ENCODE peak calls at places on chromosomes 11 and 22, in seven cellular contexts. U is IMR-90, T is trophoblast cell, X is mesendoderm, F is H9, D is mesenchymal stem cell, Z is H1. P is an unnamed sample.

GRCh38 chr11:71080239-71081097 is 171.9 kb downstream of the SHANK2 start:
- DNase-seq in F (peak), Z (peak), T (peak), U (peak), D (peak), X (peak), P (peak)

GRCh38 chr11:45805305-45806071 is 539 bp downstream of the SLC35C1 start:
- DNase-seq in X (peak), U (peak), D (peak), T (peak), Z (no peak), F (peak), P (peak)

GRCh38 chr11:65616575-65617001 is 1.0 kb downstream of the PCNX3 start:
- DNase-seq in T (no peak), F (no peak), Z (no peak), D (peak), U (no peak), X (no peak), P (no peak)

GRCh38 chr22:18962308-18962635 is 26.2 kb upstream of the PRODH start:
- DNase-seq in T (no peak), U (no peak), F (no peak), D (no peak), Z (no peak), X (no peak), P (no peak)

GRCh38 chr11:1381793-1382425 is 7.8 kb upstream of the BRSK2 start:
- DNase-seq in X (no peak), T (no peak), U (no peak), F (no peak), D (no peak), Z (no peak), P (no peak)

GRCh38 chr11:130637566-130637965 is 189.1 kb downstream of the ADAMTS15 start:
- DNase-seq in Z (no peak), D (no peak), F (no peak), U (no peak), X (no peak), T (no peak), P (no peak)

GRCh38 chr11:26584818-26585217 is 12.8 kb upstream of the MUC15 start:
- DNase-seq in T (peak), X (no peak), Z (no peak), U (no peak), D (no peak), F (no peak), P (no peak)

GRCh38 chr11:129610545-129610944 is 205.1 kb upstream of the TMEM45B start:
- DNase-seq in F (no peak), Z (no peak), X (no peak), U (no peak), D (no peak), T (no peak), P (no peak)

GRCh38 chr11:125777309-125777708 is 1.3 kb downstream of the PATE2 start:
- DNase-seq in T (no peak), Z (no peak), X (no peak), U (peak), F (no peak), D (no peak), P (no peak)

GRCh38 chr11:117815262-117815803 is 9.2 kb downstream of the FXYD2 start:
- DNase-seq in T (peak), X (no peak), Z (no peak), F (no peak), U (no peak), D (no peak), P (no peak)

GRCh38 chr11:31340903-31341572 is 28.5 kb downstream of the DCDC1 start:
- DNase-seq in Z (peak), X (peak), D (peak), T (no peak), F (peak), U (peak), P (no peak)

GRCh38 chr11:18703001-18703763 is 4.6 kb downstream of the TMEM86A start:
- DNase-seq in X (no peak), T (no peak), F (no peak), Z (no peak), D (no peak), U (no peak), P (no peak)

GRCh38 chr11:114571712-114572111 is 12.0 kb upstream of the NXPE1 start:
- DNase-seq in X (peak), Z (no peak), F (peak), U (no peak), T (no peak), D (no peak), P (no peak)

GRCh38 chr11:117618956-117619355 is 178.1 kb downstream of the DSCAML1 start:
- DNase-seq in D (no peak), Z (no peak), F (peak), U (no peak), X (peak), T (no peak), P (no peak)

GRCh38 chr22:30325724-30326703 is 727 bp downstream of the TBC1D10A start:
- DNase-seq in U (no peak), X (no peak), D (peak), Z (no peak), F (peak), T (peak), P (no peak)

GRCh38 chr11:1387961-1388762 is 1.6 kb upstream of the BRSK2 start:
- DNase-seq in F (peak), Z (no peak), D (no peak), U (no peak), T (no peak), X (peak), P (no peak)

GRCh38 chr11:125564357-125564756 is 4.9 kb upstream of the EI24 start:
- DNase-seq in F (no peak), Z (no peak), U (no peak), D (no peak), X (no peak), T (no peak), P (no peak)

DNA sequence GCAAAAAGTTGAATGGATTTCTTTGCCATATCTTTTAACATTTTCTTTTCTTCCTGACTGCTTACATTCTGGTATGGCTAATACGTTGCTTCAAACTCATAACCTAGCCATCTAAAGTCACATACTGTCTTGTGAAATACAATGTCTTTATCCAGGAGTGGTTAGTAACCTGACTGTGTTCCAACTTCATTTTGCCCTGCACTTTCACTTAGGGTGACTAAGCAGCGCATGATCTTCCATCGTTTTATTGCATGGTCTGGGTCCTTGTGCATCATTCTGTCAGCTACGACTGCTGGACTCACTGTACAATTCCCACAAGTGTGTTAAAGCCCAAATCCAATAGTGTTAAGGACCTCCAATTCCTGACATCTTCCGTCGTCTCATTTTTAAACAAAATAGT is 403.2 kb downstream of the NTM start:
- DNase-seq in U (peak), Z (no peak), D (no peak), X (no peak), F (no peak), T (no peak), P (no peak)
- H2AK5ac ChIP-seq in U (no peak), Z (no peak), D (no peak), X (no peak), F (no peak), T (no peak), P (no peak)

DNA sequence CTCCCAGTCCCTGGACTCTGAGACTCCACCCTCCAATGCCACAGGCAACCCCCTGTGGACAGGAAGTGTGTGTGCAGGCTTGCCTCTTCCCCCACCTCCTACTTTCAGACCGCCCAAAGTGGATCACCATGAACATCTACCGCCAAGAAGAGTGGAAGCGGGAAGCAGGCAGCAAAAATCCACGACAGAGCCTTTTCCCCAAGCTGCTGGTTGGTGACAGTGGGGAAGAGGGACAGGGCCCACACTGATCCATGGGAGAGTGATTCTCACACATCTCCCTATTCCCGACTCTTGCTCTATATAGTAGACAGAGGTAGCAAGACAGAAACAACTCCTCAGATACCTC is 53.4 kb upstream of the SPATA19 start:
- DNase-seq in Z (no peak), T (no peak), D (no peak), U (no peak), X (no peak), F (peak), P (no peak)
- H4K8ac ChIP-seq in Z (no peak), T (no peak), D (no peak), U (no peak), X (no peak), F (no peak), P (no peak)

GRCh38 chr22:24525416-24526037 is 29.4 kb downstream of the GUCD1 start:
- DNase-seq in D (peak), X (peak), T (peak), Z (peak), F (peak), U (peak), P (peak)

GRCh38 chr22:24523873-24524272 is 28.7 kb downstream of the UPB1 start:
- DNase-seq in D (peak), U (peak), Z (no peak), X (peak), T (no peak), F (no peak), P (no peak)

GRCh38 chr22:24518774-24519485 is 23.8 kb downstream of the UPB1 start:
- DNase-seq in F (no peak), D (no peak), U (no peak), X (no peak), T (no peak), Z (no peak), P (no peak)

GRCh38 chr22:24518228-24518627 is 23.1 kb downstream of the UPB1 start:
- DNase-seq in U (no peak), F (no peak), Z (no peak), T (no peak), D (no peak), X (no peak), P (no peak)

DNA sequence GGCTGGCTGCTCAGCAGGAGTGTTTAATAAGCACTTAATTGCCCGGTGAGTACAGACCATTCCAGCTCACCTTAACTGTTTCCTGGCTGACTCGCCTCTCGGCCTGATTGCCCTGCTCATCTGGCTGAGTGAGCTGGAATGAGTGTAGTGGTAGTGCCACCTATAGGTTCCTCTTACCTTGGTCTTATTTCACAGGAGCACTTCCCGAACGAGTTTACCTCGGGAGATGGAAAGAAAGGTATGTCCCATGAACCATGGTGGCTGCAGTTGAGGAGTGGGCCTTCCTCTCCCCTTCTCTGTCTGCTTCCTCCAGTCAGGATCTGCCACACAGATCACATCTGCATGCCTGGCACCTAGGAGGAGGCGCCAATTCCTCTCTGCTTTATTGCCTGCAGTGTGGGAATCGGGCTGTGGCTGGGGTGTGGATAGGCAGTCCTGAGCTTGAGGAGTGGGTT is 26.7 kb downstream of the UPB1 start:
- DNase-seq in F (peak), Z (peak), X (peak), U (peak), T (peak), D (peak), P (peak)
- H2AK5ac ChIP-seq in F (no peak), Z (no peak), X (no peak), U (peak), T (no peak), D (no peak), P (no peak)

DNA sequence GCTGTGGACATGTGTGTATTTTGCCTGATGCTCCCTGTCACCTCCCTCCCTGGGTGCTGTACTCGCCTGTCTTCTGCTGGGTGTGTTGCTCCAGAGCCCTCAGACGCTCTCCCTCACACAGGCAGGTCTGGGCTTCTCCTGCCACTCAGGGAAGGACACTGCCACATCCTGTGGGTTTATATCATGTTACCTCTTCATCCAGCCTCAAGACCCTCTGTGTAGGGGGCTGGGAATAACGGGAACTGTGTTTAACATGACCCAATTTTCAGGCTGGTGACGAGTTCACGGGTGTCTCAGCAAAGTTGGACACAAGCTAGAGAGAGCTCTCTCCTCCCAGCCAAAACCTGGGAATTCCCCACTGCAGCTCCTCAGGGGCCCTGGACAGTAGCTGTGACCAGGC is 24.6 kb downstream of the MYBPC3 start:
- DNase-seq in Z (no peak), F (no peak), T (no peak), X (no peak), U (no peak), D (no peak), P (no peak)
- H4K8ac ChIP-seq in Z (no peak), F (no peak), T (no peak), X (no peak), U (no peak), D (no peak), P (no peak)

GRCh38 chr22:43300891-43301676 is 42.1 kb downstream of the SCUBE1 start:
- DNase-seq in U (no peak), T (no peak), F (no peak), X (no peak), Z (no peak), D (no peak), P (no peak)
- H2AK5ac ChIP-seq in U (no peak), T (no peak), F (no peak), X (no peak), Z (no peak), D (no peak), P (peak)

DNA sequence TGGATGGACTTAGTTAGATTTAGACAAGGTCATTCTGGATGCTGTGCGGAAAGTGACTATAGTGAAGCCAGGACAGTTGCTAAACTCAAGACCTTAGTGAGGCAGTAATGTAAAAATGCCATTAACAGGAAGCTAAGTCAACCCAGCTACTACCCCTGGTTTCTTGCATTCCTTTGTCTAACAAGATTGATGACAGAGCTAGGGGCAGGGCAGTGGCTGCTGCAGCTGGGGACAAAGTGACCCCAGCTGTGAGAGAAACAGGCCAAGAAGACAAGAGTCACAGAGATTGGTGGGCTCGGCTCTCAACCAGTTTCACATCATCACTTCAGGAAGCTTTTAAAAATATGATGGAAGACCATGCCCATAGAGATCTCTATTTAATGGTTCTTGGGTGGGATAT is 110.4 kb upstream of the POU2AF2 start:
- DNase-seq in F (no peak), U (no peak), T (no peak), Z (no peak), D (no peak), X (peak), P (no peak)
- H4K8ac ChIP-seq in F (no peak), U (no peak), T (no peak), Z (no peak), D (no peak), X (no peak), P (no peak)

GRCh38 chr11:17462940-17463339 is 13.7 kb downstream of the ABCC8 start:
- DNase-seq in D (no peak), T (no peak), F (no peak), X (no peak), U (no peak), Z (no peak), P (no peak)
- H2AK5ac ChIP-seq in D (no peak), T (no peak), F (no peak), X (no peak), U (no peak), Z (no peak), P (no peak)

GRCh38 chr11:11253995-11254394 is 99.1 kb downstream of the CSNK2A3 start:
- DNase-seq in U (no peak), F (no peak), T (no peak), Z (no peak), X (no peak), D (no peak), P (no peak)
- H4K8ac ChIP-seq in U (no peak), F (no peak), T (no peak), Z (peak), X (no peak), D (no peak), P (no peak)

DNA sequence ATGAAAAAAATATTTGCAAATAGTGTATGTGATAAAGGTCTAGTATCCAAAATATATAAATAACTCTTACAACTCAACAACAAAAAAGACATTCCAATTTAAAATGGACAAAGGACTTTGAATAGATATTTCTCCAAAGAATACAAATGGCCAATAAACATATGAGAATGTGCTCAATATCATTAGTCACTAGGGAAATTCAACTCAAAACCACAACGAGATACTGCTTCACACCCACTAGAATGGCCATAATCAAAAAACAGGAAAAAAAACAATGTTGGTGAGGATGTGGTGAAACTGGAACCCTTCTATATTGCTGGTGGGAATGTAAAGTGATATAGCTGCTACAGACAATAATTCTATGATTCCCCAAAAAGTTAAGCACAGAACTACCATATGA is 38.7 kb upstream of the RPS13 start:
- DNase-seq in D (no peak), U (no peak), T (no peak), F (no peak), Z (no peak), X (no peak), P (no peak)
- H2AK5ac ChIP-seq in D (no peak), U (no peak), T (no peak), F (no peak), Z (no peak), X (no peak), P (no peak)